ENCODE peak calls at places on chromosomes 1 and 21, in six cellular contexts. One of them, this sample, is unnamed.

GRCh38 chr1:1680912-1681273 is 11.7 kb downstream of the SLC35E2B start:
- DNase-seq in HepG2: peak
- DNase-seq in SK-N-SH: peak
- DNase-seq in GM12878: no peak
- DNase-seq in K562: peak
- DNase-seq in H1: no peak
- DNase-seq in this sample: no peak

GRCh38 chr1:235107368-235108184 is 21.1 kb downstream of the TOMM20 start:
- DNase-seq in H1: peak
- DNase-seq in K562: no peak
- DNase-seq in GM12878: no peak
- DNase-seq in SK-N-SH: no peak
- DNase-seq in HepG2: no peak
- DNase-seq in this sample: no peak

GRCh38 chr1:119960501-119960900 is 64.2 kb upstream of the ADAM30 start:
- DNase-seq in GM12878: no peak
- DNase-seq in HepG2: no peak
- DNase-seq in SK-N-SH: no peak
- DNase-seq in K562: no peak
- DNase-seq in H1: no peak
- DNase-seq in this sample: no peak

GRCh38 chr1:32592953-32593352 is 53.7 kb downstream of the ZBTB8A start:
- DNase-seq in SK-N-SH: no peak
- DNase-seq in HepG2: no peak
- DNase-seq in H1: no peak
- DNase-seq in K562: no peak
- DNase-seq in GM12878: no peak
- DNase-seq in this sample: no peak

GRCh38 chr1:75203415-75204277 is 69.5 kb downstream of the LHX8 start:
- DNase-seq in SK-N-SH: peak
- DNase-seq in H1: no peak
- DNase-seq in HepG2: peak
- DNase-seq in K562: peak
- DNase-seq in GM12878: peak
- DNase-seq in this sample: peak

GRCh38 chr1:43887748-43888147 is 45.9 kb upstream of the ARTN start:
- DNase-seq in GM12878: no peak
- DNase-seq in H1: no peak
- DNase-seq in HepG2: no peak
- DNase-seq in K562: no peak
- DNase-seq in SK-N-SH: no peak
- DNase-seq in this sample: no peak

GRCh38 chr21:42744520-42745445 is 91.4 kb downstream of the PDE9A start:
- DNase-seq in SK-N-SH: no peak
- DNase-seq in K562: no peak
- DNase-seq in H1: no peak
- DNase-seq in GM12878: no peak
- DNase-seq in HepG2: no peak
- DNase-seq in this sample: no peak

GRCh38 chr1:108624069-108624468 is 36.8 kb downstream of the HENMT1 start:
- DNase-seq in H1: no peak
- DNase-seq in K562: no peak
- DNase-seq in HepG2: no peak
- DNase-seq in SK-N-SH: no peak
- DNase-seq in GM12878: no peak
- DNase-seq in this sample: no peak

GRCh38 chr1:43358121-43358745 is 548 bp upstream of the CDC20 start:
- DNase-seq in H1: no peak
- DNase-seq in GM12878: peak
- DNase-seq in HepG2: no peak
- DNase-seq in K562: peak
- DNase-seq in SK-N-SH: peak
- DNase-seq in this sample: no peak

GRCh38 chr1:206952182-206952581 is 5.9 kb upstream of the PIGR start:
- DNase-seq in GM12878: no peak
- DNase-seq in SK-N-SH: no peak
- DNase-seq in K562: no peak
- DNase-seq in H1: no peak
- DNase-seq in HepG2: peak
- DNase-seq in this sample: peak

GRCh38 chr1:100497796-100498195 is 40.1 kb upstream of the GPR88 start:
- DNase-seq in GM12878: no peak
- DNase-seq in SK-N-SH: no peak
- DNase-seq in K562: no peak
- DNase-seq in H1: no peak
- DNase-seq in HepG2: no peak
- DNase-seq in this sample: no peak

GRCh38 chr1:24694380-24694843 is 50.8 kb upstream of the CLIC4 start:
- DNase-seq in H1: no peak
- DNase-seq in K562: no peak
- DNase-seq in SK-N-SH: peak
- DNase-seq in HepG2: no peak
- DNase-seq in GM12878: peak
- DNase-seq in this sample: no peak

GRCh38 chr1:18100493-18101063 is 7.0 kb upstream of the IGSF21 start:
- DNase-seq in HepG2: peak
- DNase-seq in GM12878: peak
- DNase-seq in SK-N-SH: peak
- DNase-seq in H1: peak
- DNase-seq in K562: peak
- DNase-seq in this sample: peak

GRCh38 chr21:14080764-14081096 is 130.0 kb downstream of the LIPI start:
- DNase-seq in GM12878: no peak
- DNase-seq in SK-N-SH: no peak
- DNase-seq in H1: no peak
- DNase-seq in K562: no peak
- DNase-seq in HepG2: no peak
- DNase-seq in this sample: no peak

GRCh38 chr1:173056355-173056754 is 5.6 kb upstream of the TNFSF18 start:
- DNase-seq in SK-N-SH: no peak
- DNase-seq in K562: no peak
- DNase-seq in H1: no peak
- DNase-seq in GM12878: no peak
- DNase-seq in HepG2: no peak
- DNase-seq in this sample: no peak

GRCh38 chr1:163308811-163309210 is 12.9 kb upstream of the NUF2 start:
- DNase-seq in HepG2: no peak
- DNase-seq in SK-N-SH: no peak
- DNase-seq in H1: no peak
- DNase-seq in GM12878: no peak
- DNase-seq in K562: no peak
- DNase-seq in this sample: no peak

GRCh38 chr1:92965003-92965402 is 3.7 kb upstream of the DIPK1A start:
- DNase-seq in HepG2: no peak
- DNase-seq in K562: no peak
- DNase-seq in GM12878: no peak
- DNase-seq in H1: no peak
- DNase-seq in SK-N-SH: no peak
- DNase-seq in this sample: no peak

GRCh38 chr1:185895208-185895900 is 161.2 kb downstream of the HMCN1 start:
- DNase-seq in H1: no peak
- DNase-seq in HepG2: no peak
- DNase-seq in K562: no peak
- DNase-seq in SK-N-SH: no peak
- DNase-seq in GM12878: no peak
- DNase-seq in this sample: no peak

GRCh38 chr1:185896863-185897262 is 162.7 kb downstream of the HMCN1 start:
- DNase-seq in SK-N-SH: no peak
- DNase-seq in K562: no peak
- DNase-seq in GM12878: no peak
- DNase-seq in HepG2: no peak
- DNase-seq in H1: no peak
- DNase-seq in this sample: no peak

GRCh38 chr1:185894806-185895205 is 160.6 kb downstream of the HMCN1 start:
- DNase-seq in HepG2: no peak
- DNase-seq in SK-N-SH: no peak
- DNase-seq in H1: no peak
- DNase-seq in GM12878: no peak
- DNase-seq in K562: no peak
- DNase-seq in this sample: no peak
- TF ChIP-seq GABPA in HepG2: no peak
- TF ChIP-seq GABPA in SK-N-SH: no peak
- TF ChIP-seq GABPA in H1: no peak
- TF ChIP-seq GABPA in GM12878: no peak
- TF ChIP-seq GABPA in K562: no peak
- TF ChIP-seq GABPA in this sample: no peak

DNA sequence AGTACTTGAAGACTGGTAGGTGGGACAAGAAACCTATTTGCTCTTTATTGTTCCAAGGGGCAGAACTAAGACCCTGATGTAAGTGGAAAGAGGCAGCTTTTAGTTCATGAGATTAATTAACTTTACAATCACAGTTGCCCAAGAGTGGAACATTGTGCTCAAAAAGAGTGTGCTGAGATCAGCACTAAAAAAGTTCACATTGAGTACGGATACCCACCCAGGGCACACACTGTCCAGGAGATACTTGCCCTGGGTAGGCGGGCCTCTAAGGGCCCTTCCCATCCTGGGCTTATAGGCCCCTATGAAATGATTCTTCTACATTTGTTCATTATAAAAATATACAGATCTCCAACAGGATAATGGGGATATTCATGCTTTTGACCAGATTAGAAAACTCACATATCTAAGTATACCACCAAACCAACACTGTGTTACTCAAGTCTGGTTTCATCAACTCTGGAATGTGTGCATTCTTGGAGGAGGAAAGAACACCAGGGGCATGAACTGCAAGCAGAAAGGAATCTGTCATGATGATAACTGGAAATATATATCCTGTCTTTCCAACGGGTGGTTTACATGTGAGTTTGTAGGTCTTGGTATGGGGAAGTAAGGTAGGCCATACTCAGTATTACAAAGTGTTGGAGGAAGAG is 626.2 kb downstream of the SMYD3 start:
- DNase-seq in GM12878: no peak
- DNase-seq in K562: no peak
- DNase-seq in H1: no peak
- DNase-seq in HepG2: no peak
- DNase-seq in SK-N-SH: no peak
- DNase-seq in this sample: no peak
- TF ChIP-seq GABPA in GM12878: no peak
- TF ChIP-seq GABPA in K562: no peak
- TF ChIP-seq GABPA in H1: no peak
- TF ChIP-seq GABPA in HepG2: no peak
- TF ChIP-seq GABPA in SK-N-SH: no peak
- TF ChIP-seq GABPA in this sample: no peak

DNA sequence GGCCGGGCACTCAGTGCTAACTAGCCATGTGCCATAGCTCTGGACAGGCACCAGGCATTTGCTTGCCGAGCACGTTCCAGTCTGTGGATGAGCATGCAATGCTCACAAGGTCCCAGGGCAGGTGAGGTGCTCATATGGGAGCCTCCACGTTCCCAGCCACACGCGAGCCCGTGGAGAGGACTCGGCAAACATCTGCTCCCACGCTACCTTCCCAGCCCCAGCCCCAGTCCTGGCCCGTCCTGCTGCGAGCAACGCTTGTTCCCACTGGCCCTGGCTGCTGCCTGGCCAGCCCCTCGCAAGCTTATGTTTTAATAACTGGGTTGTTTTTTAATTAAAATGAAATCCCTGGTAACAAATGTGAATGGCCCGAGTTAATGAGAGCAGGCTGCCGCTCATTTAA is 137.1 kb downstream of the GLIS1 start:
- DNase-seq in K562: no peak
- DNase-seq in GM12878: no peak
- DNase-seq in SK-N-SH: no peak
- DNase-seq in H1: no peak
- DNase-seq in HepG2: no peak
- DNase-seq in this sample: no peak
- TF ChIP-seq GABPA in K562: no peak
- TF ChIP-seq GABPA in GM12878: no peak
- TF ChIP-seq GABPA in SK-N-SH: no peak
- TF ChIP-seq GABPA in H1: no peak
- TF ChIP-seq GABPA in HepG2: no peak
- TF ChIP-seq GABPA in this sample: no peak

GRCh38 chr1:115280073-115280472 is 58.0 kb downstream of the NGF start:
- DNase-seq in SK-N-SH: peak
- DNase-seq in GM12878: no peak
- DNase-seq in K562: no peak
- DNase-seq in HepG2: no peak
- DNase-seq in H1: no peak
- DNase-seq in this sample: no peak

GRCh38 chr1:115278241-115278640 is 59.8 kb downstream of the NGF start:
- DNase-seq in HepG2: no peak
- DNase-seq in K562: no peak
- DNase-seq in SK-N-SH: no peak
- DNase-seq in H1: no peak
- DNase-seq in GM12878: no peak
- DNase-seq in this sample: no peak

GRCh38 chr1:115275216-115275615 is 62.8 kb downstream of the NGF start:
- DNase-seq in H1: no peak
- DNase-seq in K562: peak
- DNase-seq in SK-N-SH: no peak
- DNase-seq in GM12878: no peak
- DNase-seq in HepG2: no peak
- DNase-seq in this sample: no peak

GRCh38 chr1:115277276-115277675 is 60.8 kb downstream of the NGF start:
- DNase-seq in K562: no peak
- DNase-seq in GM12878: no peak
- DNase-seq in SK-N-SH: no peak
- DNase-seq in HepG2: no peak
- DNase-seq in H1: no peak
- DNase-seq in this sample: no peak

DNA sequence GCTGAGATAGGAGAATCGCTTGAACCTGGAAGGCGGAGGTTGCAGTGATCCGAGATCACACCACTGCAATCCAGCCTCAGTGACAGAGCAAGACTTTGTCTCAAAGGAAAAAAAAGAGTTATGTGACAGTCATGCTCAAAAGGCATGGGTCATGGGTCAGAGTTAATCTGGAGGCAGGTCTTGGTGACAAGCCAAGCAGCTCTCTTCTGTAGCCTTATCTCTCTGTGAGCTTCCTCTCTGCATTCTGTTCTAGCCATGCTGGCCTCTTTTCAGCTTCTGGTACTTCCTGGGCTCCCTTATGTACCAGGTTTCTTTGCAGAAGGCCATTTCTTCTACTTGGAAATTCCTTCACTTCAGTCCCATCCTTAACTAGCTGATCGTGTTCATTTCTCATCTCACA is 63.6 kb downstream of the NGF start:
- DNase-seq in GM12878: no peak
- DNase-seq in H1: no peak
- DNase-seq in K562: no peak
- DNase-seq in SK-N-SH: no peak
- DNase-seq in HepG2: no peak
- DNase-seq in this sample: no peak
- TF ChIP-seq GABPA in GM12878: no peak
- TF ChIP-seq GABPA in H1: no peak
- TF ChIP-seq GABPA in K562: no peak
- TF ChIP-seq GABPA in SK-N-SH: no peak
- TF ChIP-seq GABPA in HepG2: no peak
- TF ChIP-seq GABPA in this sample: no peak

GRCh38 chr1:174090476-174090875 is 68.3 kb upstream of the RC3H1 start:
- DNase-seq in GM12878: no peak
- DNase-seq in HepG2: no peak
- DNase-seq in SK-N-SH: no peak
- DNase-seq in H1: no peak
- DNase-seq in K562: no peak
- DNase-seq in this sample: no peak
- TF ChIP-seq GABPA in GM12878: no peak
- TF ChIP-seq GABPA in HepG2: no peak
- TF ChIP-seq GABPA in SK-N-SH: no peak
- TF ChIP-seq GABPA in H1: no peak
- TF ChIP-seq GABPA in K562: no peak
- TF ChIP-seq GABPA in this sample: no peak

This sample was measured in HL-60.